ENCODE peak calls at places on chromosomes 5 and 9, in six cellular contexts. S is upper lobe of right lung; V is C1 segment of cervical spinal cord; T is activated T-helper 1 cell treated with anti-CD3 and anti-CD28 coated beads, Interleukin-2, amount 50 U/mL, for 16 hours; G is SHP77; N is putamen. A is an unnamed sample.

GRCh38 chr9:130959809-130960334 is 20.8 kb upstream of the FIBCD1 start:
- DNase-seq in S (no peak), V (no peak), T (no peak), G (no peak), N (no peak), A (no peak)

GRCh38 chr5:2686725-2687124 is 64.8 kb downstream of the IRX2 start:
- DNase-seq in S (no peak), V (no peak), T (no peak), G (no peak), N (no peak), A (no peak)

GRCh38 chr5:59893436-59894227 is at the start of gene PDE4D:
- DNase-seq in S (peak), V (no peak), T (no peak), G (no peak), N (peak), A (peak)

GRCh38 chr5:135566422-135567416 is 12.1 kb downstream of the CXCL14 start:
- DNase-seq in S (no peak), V (no peak), T (no peak), G (no peak), N (no peak), A (no peak)

GRCh38 chr5:143229896-143230675 is 173.4 kb downstream of the NR3C1 start:
- DNase-seq in S (no peak), V (no peak), T (no peak), G (peak), N (peak), A (peak)

GRCh38 chr9:37325778-37326177 is 96.7 kb upstream of the GRHPR start:
- DNase-seq in S (no peak), V (no peak), T (no peak), G (no peak), N (no peak), A (no peak)

GRCh38 chr9:121750715-121751623 is 99.5 kb downstream of the DAB2IP start:
- DNase-seq in S (no peak), V (no peak), T (no peak), G (no peak), N (peak), A (no peak)

GRCh38 chr9:33924978-33925797 is 108.2 kb downstream of the UBE2R2 start:
- DNase-seq in S (no peak), V (no peak), T (no peak), G (no peak), N (peak), A (peak)

GRCh38 chr9:120894404-120895226 is 17.6 kb upstream of the PHF19 start:
- DNase-seq in S (no peak), V (no peak), T (no peak), G (no peak), N (no peak), A (peak)

GRCh38 chr5:34530637-34531036 is 125.5 kb upstream of the RAI14 start:
- DNase-seq in S (no peak), V (no peak), T (no peak), G (no peak), N (no peak), A (no peak)

GRCh38 chr9:101449071-101449721 is 13.6 kb upstream of the ALDOB start:
- DNase-seq in S (peak), V (no peak), T (peak), G (peak), N (peak), A (peak)

GRCh38 chr9:128145536-128145935 is 3.7 kb upstream of the LCN2 start:
- DNase-seq in S (no peak), V (no peak), T (no peak), G (no peak), N (no peak), A (no peak)

GRCh38 chr9:121861501-121862180 is 210.2 kb downstream of the DAB2IP start:
- DNase-seq in S (no peak), V (no peak), T (no peak), G (peak), N (peak), A (no peak)

GRCh38 chr9:7011395-7012067 is 253.8 kb downstream of the KDM4C start:
- DNase-seq in S (no peak), V (no peak), T (no peak), G (no peak), N (no peak), A (no peak)

GRCh38 chr5:6710078-6710477 is 3.2 kb upstream of the TENT4A start:
- DNase-seq in S (no peak), V (no peak), T (no peak), G (no peak), N (no peak), A (no peak)

GRCh38 chr5:133843911-133844310 is 124.5 kb downstream of the C5orf15 start:
- DNase-seq in S (no peak), V (no peak), T (no peak), G (no peak), N (no peak), A (no peak)

GRCh38 chr5:96384353-96384752 is 48.7 kb downstream of the PCSK1 start:
- DNase-seq in S (no peak), V (no peak), T (no peak), G (peak), N (no peak), A (peak)

GRCh38 chr5:80961376-80962281 is 1.5 kb downstream of the RASGRF2 start:
- DNase-seq in S (no peak), V (no peak), T (no peak), G (no peak), N (no peak), A (no peak)

GRCh38 chr5:55816342-55816741 is 34.8 kb upstream of the IL31RA start:
- DNase-seq in S (no peak), V (no peak), T (no peak), G (no peak), N (no peak), A (peak)

GRCh38 chr5:31854181-31854624 is 215.3 kb downstream of the PDZD2 start:
- DNase-seq in S (peak), V (no peak), T (no peak), G (no peak), N (no peak), A (peak)

GRCh38 chr9:77598510-77598909 is 49.6 kb downstream of the GNA14 start:
- DNase-seq in S (no peak), V (no peak), T (no peak), G (peak), N (peak), A (peak)

A was measured in GM03348.